ENCODE peak calls at places on chromosomes 6 and 20, in four cellular contexts. One of them, this sample, is unnamed.

GRCh38 chr20:32539817-32540675 is 45.1 kb downstream of the NOL4L start:
- DNase-seq in IMR-90: no peak
- DNase-seq in H1: no peak
- DNase-seq in H9: no peak
- DNase-seq in this sample: no peak

GRCh38 chr6:170244721-170245201 is 46.1 kb downstream of the DLL1 start:
- DNase-seq in IMR-90: no peak
- DNase-seq in H1: no peak
- DNase-seq in H9: peak; percentile 53
- DNase-seq in this sample: no peak

GRCh38 chr6:129359811-129360787 is 349.9 kb downstream of the ARHGAP18 start:
- DNase-seq in IMR-90: no peak
- DNase-seq in H1: no peak
- DNase-seq in H9: no peak
- DNase-seq in this sample: no peak

GRCh38 chr6:137750284-137750683 is 116.8 kb upstream of the TNFAIP3 start:
- DNase-seq in IMR-90: no peak
- DNase-seq in H1: no peak
- DNase-seq in H9: no peak
- DNase-seq in this sample: no peak

GRCh38 chr6:121105461-121105860 is 228.8 kb downstream of the TBC1D32 start:
- DNase-seq in IMR-90: no peak
- DNase-seq in H1: no peak
- DNase-seq in H9: no peak
- DNase-seq in this sample: peak; percentile 6

GRCh38 chr6:51490101-51490500 is 597.3 kb downstream of the PKHD1 start:
- DNase-seq in IMR-90: no peak
- DNase-seq in H1: no peak
- DNase-seq in H9: no peak
- DNase-seq in this sample: no peak

GRCh38 chr20:20362774-20363435 is 5.0 kb upstream of the INSM1 start:
- DNase-seq in IMR-90: no peak
- DNase-seq in H1: peak; percentile 65
- DNase-seq in H9: peak; percentile 76
- DNase-seq in this sample: peak; percentile 81

GRCh38 chr20:10863337-10864060 is 189.7 kb upstream of the JAG1 start:
- DNase-seq in IMR-90: peak; percentile 90
- DNase-seq in H1: no peak
- DNase-seq in H9: no peak
- DNase-seq in this sample: peak; percentile 29

GRCh38 chr6:84309336-84309735 is 81.9 kb upstream of the CEP162 start:
- DNase-seq in IMR-90: no peak
- DNase-seq in H1: no peak
- DNase-seq in H9: no peak
- DNase-seq in this sample: no peak

GRCh38 chr6:45148278-45148677 is 179.9 kb upstream of the RUNX2 start:
- DNase-seq in IMR-90: peak; percentile 2
- DNase-seq in H1: no peak
- DNase-seq in H9: no peak
- DNase-seq in this sample: no peak

GRCh38 chr6:147262943-147263342 is 58.7 kb downstream of the STXBP5 start:
- DNase-seq in IMR-90: no peak
- DNase-seq in H1: no peak
- DNase-seq in H9: no peak
- DNase-seq in this sample: no peak

GRCh38 chr20:8074931-8075330 is 55.4 kb upstream of the TMX4 start:
- DNase-seq in IMR-90: no peak
- DNase-seq in H1: no peak
- DNase-seq in H9: no peak
- DNase-seq in this sample: no peak

GRCh38 chr6:14211596-14211961 is 94.0 kb downstream of the CD83 start:
- DNase-seq in IMR-90: peak; percentile 37
- DNase-seq in H1: no peak
- DNase-seq in H9: peak; percentile 59
- DNase-seq in this sample: peak; percentile 92

GRCh38 chr6:43497129-43497396 is 13.1 kb downstream of the LRRC73 start:
- DNase-seq in IMR-90: no peak
- DNase-seq in H1: no peak
- DNase-seq in H9: no peak
- DNase-seq in this sample: no peak

GRCh38 chr6:43494321-43494720 is 15.8 kb downstream of the LRRC73 start:
- DNase-seq in IMR-90: no peak
- DNase-seq in H1: no peak
- DNase-seq in H9: no peak
- DNase-seq in this sample: no peak

GRCh38 chr6:43494766-43495165 is 15.4 kb downstream of the LRRC73 start:
- DNase-seq in IMR-90: no peak
- DNase-seq in H1: no peak
- DNase-seq in H9: no peak
- DNase-seq in this sample: no peak

GRCh38 chr6:43496370-43497128 is 13.6 kb downstream of the LRRC73 start:
- DNase-seq in IMR-90: peak; percentile 62
- DNase-seq in H1: peak; percentile 72
- DNase-seq in H9: peak; percentile 71
- DNase-seq in this sample: peak; percentile 91

GRCh38 chr6:43495409-43495941 is 14.7 kb downstream of the LRRC73 start:
- DNase-seq in IMR-90: no peak
- DNase-seq in H1: no peak
- DNase-seq in H9: no peak
- DNase-seq in this sample: no peak
- H3K4me1 ChIP-seq in IMR-90: peaks cover 46% of the 10 kb centered on the region
- H3K4me1 ChIP-seq in H1: peaks cover 19% of the 10 kb centered on the region
- H3K4me1 ChIP-seq in H9: peaks cover 6% of the 10 kb centered on the region
- H3K4me1 ChIP-seq in this sample: peaks cover 7% of the 10 kb centered on the region

GRCh38 chr6:166614171-166614583 is 12.9 kb downstream of the RPS6KA2 start:
- DNase-seq in IMR-90: no peak
- DNase-seq in H1: no peak
- DNase-seq in H9: no peak
- DNase-seq in this sample: no peak

GRCh38 chr6:166612471-166612881 is 14.6 kb downstream of the RPS6KA2 start:
- DNase-seq in IMR-90: no peak
- DNase-seq in H1: no peak
- DNase-seq in H9: no peak
- DNase-seq in this sample: no peak

GRCh38 chr6:166615059-166615770 is 11.8 kb downstream of the RPS6KA2 start:
- DNase-seq in IMR-90: no peak
- DNase-seq in H1: no peak
- DNase-seq in H9: no peak
- DNase-seq in this sample: peak; percentile 81

GRCh38 chr6:166616261-166617226 is 10.5 kb downstream of the RPS6KA2 start:
- DNase-seq in IMR-90: no peak
- DNase-seq in H1: no peak
- DNase-seq in H9: no peak
- DNase-seq in this sample: no peak

GRCh38 chr6:166614589-166614988 is 12.5 kb downstream of the RPS6KA2 start:
- DNase-seq in IMR-90: no peak
- DNase-seq in H1: no peak
- DNase-seq in H9: no peak
- DNase-seq in this sample: peak; percentile 75
- H4K5ac ChIP-seq in IMR-90: peak overlapping the region; percentile 3
- H4K5ac ChIP-seq in H1: no peak overlapping the region
- H4K5ac ChIP-seq in H9: no peak overlapping the region
- H4K5ac ChIP-seq in this sample: no peak overlapping the region

DNA sequence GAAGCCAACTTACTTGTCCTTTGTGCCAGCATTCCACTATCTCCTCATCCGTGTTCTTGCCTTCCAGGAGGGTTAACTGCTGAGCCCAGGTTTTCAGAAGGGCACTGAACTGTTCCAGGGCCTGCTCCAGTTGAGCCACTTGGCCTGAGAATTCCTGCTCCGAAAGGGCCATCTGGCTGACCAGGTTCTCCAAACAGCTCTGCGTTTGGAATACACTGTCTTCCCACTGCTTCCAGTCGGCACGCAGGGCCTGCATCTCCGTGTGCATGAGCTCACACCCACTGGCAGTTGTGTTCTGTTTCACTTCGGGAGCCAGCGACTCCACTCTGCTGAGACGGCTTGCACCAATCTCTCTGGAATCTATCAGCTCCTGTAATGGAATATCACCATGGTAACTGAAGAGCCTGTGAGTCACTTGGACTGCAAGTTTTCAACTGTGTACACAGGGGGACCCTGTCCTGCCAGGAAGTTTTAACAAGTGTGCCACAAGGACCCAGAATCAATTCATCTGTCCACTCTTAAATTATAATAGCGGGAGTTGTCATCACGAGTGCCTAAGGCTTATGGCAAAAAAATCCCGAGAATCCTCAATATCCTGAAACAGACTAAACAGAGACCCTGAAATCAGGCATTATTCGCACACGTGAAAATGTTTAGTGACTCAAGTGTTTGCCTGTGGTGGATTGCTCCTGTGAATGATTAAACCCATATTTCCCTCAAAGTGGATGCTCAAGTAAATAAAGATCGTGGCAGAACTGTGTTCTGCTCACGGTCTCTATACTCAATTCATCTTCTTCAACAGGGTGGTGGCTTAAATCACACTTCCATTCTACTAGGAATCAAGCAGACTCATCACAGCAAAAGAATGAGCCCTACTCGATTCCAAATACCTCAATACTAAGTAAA is 255.9 kb downstream of the SYNE1 start:
- DNase-seq in IMR-90: peak; percentile 97
- DNase-seq in H1: no peak
- DNase-seq in H9: peak; percentile 33
- DNase-seq in this sample: peak; percentile 94
- H3K4ac ChIP-seq in IMR-90: peak overlapping the region; percentile 94
- H3K4ac ChIP-seq in H1: no peak overlapping the region
- H3K4ac ChIP-seq in H9: no peak overlapping the region
- H3K4ac ChIP-seq in this sample: no peak overlapping the region

GRCh38 chr6:30880563-30881252 is 3.6 kb upstream of the DDR1 start:
- DNase-seq in IMR-90: no peak
- DNase-seq in H1: peak; percentile 85
- DNase-seq in H9: peak; percentile 86
- DNase-seq in this sample: peak; percentile 73
- H3K4me1 ChIP-seq in IMR-90: peaks cover 31% of the 10 kb centered on the region
- H3K4me1 ChIP-seq in H1: peaks cover 50% of the 10 kb centered on the region
- H3K4me1 ChIP-seq in H9: peaks cover 9% of the 10 kb centered on the region
- H3K4me1 ChIP-seq in this sample: peaks cover 25% of the 10 kb centered on the region

DNA sequence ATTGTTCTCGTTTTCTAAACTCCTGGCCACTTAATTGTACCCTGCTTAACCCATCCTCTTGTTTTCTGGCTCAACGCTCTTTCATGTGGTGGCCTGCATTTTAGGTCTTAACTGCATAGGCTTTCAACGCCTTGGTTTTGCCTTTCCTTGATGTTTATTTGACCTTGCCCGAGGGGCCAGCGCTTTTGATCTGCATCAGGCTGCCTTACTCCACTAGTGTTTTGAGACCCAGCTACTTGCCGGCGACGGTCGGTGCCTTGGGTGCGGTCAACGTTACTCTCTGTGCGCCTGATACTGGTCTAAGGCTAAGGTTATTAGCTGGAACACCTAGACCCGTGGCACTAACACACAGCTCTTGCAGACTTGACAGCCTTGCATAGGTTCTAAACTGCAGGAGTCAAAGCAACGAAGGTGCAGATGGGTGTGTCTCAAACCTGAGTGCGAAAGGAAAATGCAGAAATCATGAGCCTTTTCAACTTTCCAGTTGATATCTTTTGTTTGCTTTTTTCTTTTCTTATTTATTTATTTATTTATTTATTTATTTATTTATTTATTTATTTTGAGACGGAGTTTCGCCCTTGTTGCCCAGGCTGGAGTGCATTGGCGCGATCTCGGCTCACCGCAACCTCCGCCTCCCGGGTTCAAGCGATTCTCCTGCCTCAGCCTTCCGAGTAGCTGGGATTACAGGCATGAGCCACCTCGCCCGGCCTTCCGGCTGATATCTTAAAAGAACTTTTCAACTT is 138.8 kb downstream of the HFE start:
- DNase-seq in IMR-90: no peak
- DNase-seq in H1: no peak
- DNase-seq in H9: no peak
- DNase-seq in this sample: no peak
- H4K5ac ChIP-seq in IMR-90: peak overlapping the region; percentile 60
- H4K5ac ChIP-seq in H1: peak overlapping the region; percentile 77
- H4K5ac ChIP-seq in H9: no peak overlapping the region
- H4K5ac ChIP-seq in this sample: no peak overlapping the region

DNA sequence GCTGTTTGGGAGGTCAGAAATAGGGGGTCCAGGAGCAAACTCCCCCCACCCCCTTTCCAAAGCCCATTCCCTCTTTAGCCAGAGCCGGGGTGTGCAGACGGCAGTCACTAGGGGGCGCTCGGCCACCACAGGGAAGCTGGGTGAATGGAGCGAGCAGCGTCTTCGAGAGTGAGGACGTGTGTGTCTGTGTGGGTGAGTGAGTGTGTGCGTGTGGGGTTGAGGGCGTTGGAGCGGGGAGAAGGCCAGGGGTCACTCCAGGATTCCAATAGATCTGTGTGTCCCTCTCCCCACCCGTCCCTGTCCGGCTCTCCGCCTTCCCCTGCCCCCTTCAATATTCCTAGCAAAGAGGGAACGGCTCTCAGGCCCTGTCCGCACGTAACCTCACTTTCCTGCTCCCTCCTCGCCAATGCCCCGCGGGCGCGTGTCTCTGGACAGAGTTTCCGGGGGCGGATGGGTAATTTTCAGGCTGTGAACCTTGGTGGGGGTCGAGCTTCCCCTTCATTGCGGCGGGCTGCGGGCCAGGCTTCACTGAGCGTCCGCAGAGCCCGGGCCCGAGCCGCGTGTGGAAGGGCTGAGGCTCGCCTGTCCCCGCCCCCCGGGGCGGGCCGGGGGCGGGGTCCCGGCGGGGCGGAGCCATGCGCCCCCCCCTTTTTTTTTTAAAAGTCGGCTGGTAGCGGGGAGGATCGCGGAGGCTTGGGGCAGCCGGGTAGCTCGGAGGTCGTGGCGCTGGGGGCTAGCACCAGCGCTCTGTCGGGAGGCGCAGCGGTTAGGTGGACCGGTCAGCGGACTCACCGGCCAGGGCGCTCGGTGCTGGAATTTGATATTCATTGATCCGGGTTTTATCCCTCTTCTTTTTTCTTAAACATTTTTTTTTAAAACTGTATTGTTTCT is at the start of gene VEGFA:
- DNase-seq in IMR-90: peak; percentile 90
- DNase-seq in H1: peak; percentile 97
- DNase-seq in H9: peak; percentile 88
- DNase-seq in this sample: peak; percentile 90
- H3K4ac ChIP-seq in IMR-90: peak within 1 kb of the TSS; percentile 76
- H3K4ac ChIP-seq in H1: no peak within 1 kb of the TSS
- H3K4ac ChIP-seq in H9: no peak within 1 kb of the TSS
- H3K4ac ChIP-seq in this sample: no peak within 1 kb of the TSS